ENCODE peak calls at places on chromosomes 7 and 10, in six cellular contexts. O, E, Q, K, Y and H are unnamed samples.

GRCh38 chr10:12476661-12477060 is 127.3 kb downstream of the CAMK1D start:
- DNase-seq in Q (no peak), Y (no peak), K (no peak), E (no peak), O (no peak), H (no peak)

GRCh38 chr7:21690717-21691116 is 147.9 kb downstream of the DNAH11 start:
- DNase-seq in E (no peak), K (peak), Q (no peak), O (no peak), Y (no peak), H (no peak)

GRCh38 chr7:156979007-156979606 is 29.6 kb downstream of the NOM1 start:
- DNase-seq in E (no peak), Y (no peak), Q (no peak), K (no peak), O (no peak), H (no peak)

GRCh38 chr7:19442016-19442785 is 266.6 kb downstream of the POLR1F start:
- DNase-seq in E (no peak), Y (peak), O (no peak), Q (peak), K (no peak), H (no peak)

GRCh38 chr10:115417585-115418265 is 324.6 kb downstream of the ATRNL1 start:
- DNase-seq in Q (peak), O (no peak), K (peak), Y (peak), E (no peak), H (peak)

GRCh38 chr7:81603-82342 is 110.6 kb upstream of the FAM20C start:
- DNase-seq in Q (no peak), Y (no peak), E (no peak), K (no peak), O (no peak), H (no peak)

GRCh38 chr10:122142652-122143237 is 128.4 kb upstream of the BTBD16 start:
- DNase-seq in Q (no peak), O (peak), Y (peak), E (no peak), K (peak), H (no peak)

GRCh38 chr7:73834626-73835191 is 3.9 kb downstream of the CLDN4 start:
- DNase-seq in E (no peak), K (no peak), O (no peak), Y (no peak), Q (no peak), H (no peak)

GRCh38 chr10:25694976-25695375 is 239.1 kb upstream of the MYO3A start:
- DNase-seq in E (no peak), O (no peak), Q (no peak), K (no peak), Y (no peak), H (no peak)

GRCh38 chr10:71396714-71397339 is at the start of gene CDH23:
- DNase-seq in Y (peak), K (no peak), Q (peak), O (peak), E (peak), H (no peak)

GRCh38 chr7:75532639-75533038 is 40.5 kb downstream of the SPDYE5 start:
- DNase-seq in O (no peak), Y (no peak), E (no peak), Q (no peak), K (no peak), H (no peak)

GRCh38 chr10:20858292-20859124 is 38.6 kb downstream of the NEBL start:
- DNase-seq in E (no peak), O (no peak), Y (no peak), Q (peak), K (peak), H (no peak)

GRCh38 chr10:82981137-82981723 is 1106.2 kb downstream of the NRG3 start:
- DNase-seq in K (no peak), E (no peak), O (no peak), Y (no peak), Q (no peak), H (no peak)

GRCh38 chr10:93797825-93798224 is 40.1 kb downstream of the LGI1 start:
- DNase-seq in Y (no peak), K (no peak), E (no peak), Q (no peak), O (no peak), H (no peak)

GRCh38 chr10:48701941-48702340 is 17.3 kb downstream of the WDFY4 start:
- DNase-seq in Q (no peak), E (no peak), O (no peak), K (no peak), Y (peak), H (no peak)